ENCODE peak calls at places on chromosomes 3 and 15, in four cellular contexts. S is K562, O is H1, B is GM12878. Y is an unnamed sample.

GRCh38 chr15:62112616-62113593 is 46.1 kb downstream of the C2CD4A start:
- DNase-seq in S (no peak), O (no peak), B (no peak), Y (peak; percentile 66)

GRCh38 chr3:9841015-9841414 is 2.8 kb downstream of the RPUSD3 start:
- DNase-seq in S (no peak), O (no peak), B (no peak), Y (no peak)

GRCh38 chr3:138437281-138437680 is 2.9 kb downstream of the ESYT3 start:
- DNase-seq in S (no peak), O (no peak), B (no peak), Y (no peak)

GRCh38 chr3:111333642-111334041 is 208.4 kb upstream of the CD96 start:
- DNase-seq in S (no peak), O (no peak), B (no peak), Y (no peak)

GRCh38 chr3:165712382-165712781 is 124.8 kb downstream of the BCHE start:
- DNase-seq in S (no peak), O (no peak), B (no peak), Y (no peak)

GRCh38 chr15:66408254-66408653 is 21.5 kb downstream of the MAP2K1 start:
- DNase-seq in S (peak; percentile 48), O (no peak), B (no peak), Y (no peak)

GRCh38 chr3:18135083-18135814 is 289.9 kb downstream of the SATB1 start:
- DNase-seq in S (no peak), O (no peak), B (no peak), Y (no peak)

GRCh38 chr3:43742935-43743334 is 52.2 kb downstream of the ABHD5 start:
- DNase-seq in S (no peak), O (no peak), B (no peak), Y (no peak)

GRCh38 chr15:88465633-88466219 is 1.5 kb downstream of the MRPL46 start:
- DNase-seq in S (peak; percentile 47), O (no peak), B (no peak), Y (peak; percentile 93)

GRCh38 chr3:160296591-160296990 is 71.4 kb downstream of the C3orf80 start:
- DNase-seq in S (no peak), O (no peak), B (no peak), Y (no peak)

GRCh38 chr15:91021516-91022074 is 799 bp downstream of the VPS33B start:
- DNase-seq in S (no peak), O (no peak), B (no peak), Y (peak; percentile 5)

GRCh38 chr3:149395107-149396089 is 17.9 kb upstream of the TM4SF1 start:
- DNase-seq in S (no peak), O (no peak), B (no peak), Y (peak; percentile 63)

GRCh38 chr3:136947477-136947876 is 10.3 kb upstream of the IL20RB start:
- DNase-seq in S (no peak), O (no peak), B (no peak), Y (no peak)

GRCh38 chr3:8197384-8197783 is 304.2 kb upstream of the LMCD1 start:
- DNase-seq in S (no peak), O (no peak), B (no peak), Y (no peak)
- TF ChIP-seq USF2 in S (no peak), O (no peak), B (no peak), Y (no peak)

DNA sequence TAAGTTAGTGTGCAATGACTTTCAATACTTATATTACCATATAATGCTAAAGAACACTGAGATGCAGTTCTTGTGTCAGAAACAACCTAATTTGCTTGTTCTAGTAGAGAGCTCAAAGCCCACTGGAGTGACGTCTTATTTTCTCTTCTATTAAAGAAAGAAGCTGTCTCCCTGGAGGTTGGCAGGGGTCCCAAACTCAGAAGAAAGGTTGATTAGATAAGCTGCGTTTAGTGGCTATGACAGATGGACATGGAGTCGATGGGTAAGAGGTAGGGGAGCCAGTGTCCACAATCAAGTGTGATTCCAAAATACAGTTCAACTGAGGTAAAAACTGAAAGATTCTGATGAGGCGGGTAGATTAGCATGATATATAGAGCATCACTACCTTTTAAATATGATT is 363.6 kb downstream of the NLGN1 start:
- DNase-seq in S (no peak), O (no peak), B (no peak), Y (no peak)
- TF ChIP-seq ATF2 in S (no peak), O (no peak), B (no peak), Y (no peak)

GRCh38 chr3:107938128-107938527 is 152.7 kb downstream of the CD47 start:
- DNase-seq in S (peak; percentile 5), O (no peak), B (no peak), Y (peak; percentile 4)
- TF ChIP-seq JUND in S (no peak), O (no peak), B (no peak), Y (no peak)

GRCh38 chr15:77421370-77421700 is 647 bp downstream of the HMG20A start:
- DNase-seq in S (no peak), O (no peak), B (no peak), Y (peak; percentile 15)
- TF ChIP-seq USF2 in S (no peak), O (no peak), B (no peak), Y (no peak)

GRCh38 chr3:194986208-194987043 is 284.5 kb downstream of the XXYLT1 start:
- DNase-seq in S (no peak), O (no peak), B (no peak), Y (peak; percentile 25)
- TF ChIP-seq ATF2 in S (no peak), O (no peak), B (no peak), Y (no peak)

GRCh38 chr3:101312545-101312944 is 7.8 kb downstream of the IMPG2 start:
- DNase-seq in S (no peak), O (no peak), B (no peak), Y (no peak)

GRCh38 chr3:101311676-101312075 is 8.7 kb downstream of the IMPG2 start:
- DNase-seq in S (no peak), O (no peak), B (no peak), Y (no peak)

DNA sequence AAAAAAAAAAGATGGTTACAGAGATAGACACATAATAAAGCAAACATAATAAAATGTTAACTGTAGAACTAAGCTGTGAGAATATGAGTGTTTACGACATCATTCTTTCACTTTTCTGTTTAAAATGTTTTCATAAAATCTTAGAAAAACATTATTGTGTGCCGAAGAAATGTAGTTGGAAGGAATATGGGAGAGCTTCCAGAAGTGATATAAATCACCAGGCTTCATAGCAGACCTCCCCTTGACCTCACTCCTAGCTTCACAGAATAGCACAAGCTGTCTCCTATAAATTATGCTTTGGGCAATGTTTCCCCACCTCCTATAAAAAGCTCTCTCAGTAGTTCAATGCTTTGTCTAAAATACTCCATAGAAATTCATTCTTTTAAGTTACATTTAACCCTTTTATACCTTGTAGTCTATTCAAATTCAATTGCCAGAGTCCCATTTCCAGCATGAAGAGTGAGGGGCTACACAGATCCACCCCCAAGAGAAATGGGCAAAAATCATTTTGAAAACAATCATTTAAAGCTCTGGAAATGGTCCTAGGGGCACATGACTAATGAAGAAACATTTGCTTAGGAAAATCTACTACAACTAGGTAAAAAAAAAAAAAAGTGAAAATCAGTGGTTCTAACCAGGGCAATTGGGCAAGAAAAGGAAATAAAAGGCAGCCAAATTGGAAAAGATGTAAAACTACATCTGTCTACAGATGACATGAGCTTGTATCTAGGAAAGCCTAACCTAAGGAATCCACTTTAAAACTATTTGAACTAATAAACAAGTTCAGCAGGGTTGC is 9.6 kb downstream of the IMPG2 start:
- DNase-seq in S (no peak), O (no peak), B (no peak), Y (no peak)
- TF ChIP-seq JUND in S (no peak), O (no peak), B (no peak), Y (no peak)

DNA sequence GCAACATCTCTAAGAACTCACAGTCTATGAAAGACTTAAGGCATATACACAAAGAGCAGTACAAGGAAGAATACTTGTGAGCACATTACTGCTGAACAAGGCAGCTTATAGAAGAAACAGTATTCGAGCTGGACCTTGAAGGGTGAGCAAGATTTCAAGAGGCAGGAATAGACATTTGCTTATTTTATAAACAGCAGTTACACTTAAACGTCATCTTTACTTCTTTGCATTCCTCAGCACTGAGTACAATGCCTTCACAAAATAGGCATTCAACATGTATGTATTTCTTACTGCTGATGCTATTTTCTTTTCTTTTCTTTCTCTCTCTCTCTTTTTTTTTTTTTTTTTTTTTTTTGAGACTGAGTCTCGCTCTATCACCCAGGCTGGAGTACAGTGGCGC is 205.8 kb downstream of the ZIC4 start:
- DNase-seq in S (no peak), O (no peak), B (no peak), Y (no peak)
- TF ChIP-seq USF2 in S (no peak), O (no peak), B (no peak), Y (no peak)

GRCh38 chr3:186251948-186252619 is 110.0 kb downstream of the DGKG start:
- DNase-seq in S (no peak), O (no peak), B (no peak), Y (no peak)
- TF ChIP-seq ATF2 in S (no peak), O (no peak), B (no peak), Y (no peak)